ENCODE peak calls at places on chromosomes 13 and 19, in seven cellular contexts. One of them, this sample, is unnamed.

GRCh38 chr13:74026753-74027152 is 107.5 kb downstream of the KLF12 start:
- DNase-seq in neural crest cell: no peak
- DNase-seq in uterus: no peak
- DNase-seq in NCI-H2107: no peak
- DNase-seq in EH: peak; percentile 29
- DNase-seq in thoracic aorta: no peak
- DNase-seq in stimulated activated CD4-positive, alpha-beta T cell treated with anti-CD3 and anti-CD28 coated beads, Interleukin-4, amount 100 ng/mL, for 24 hours: peak; percentile 73
- DNase-seq in this sample: no peak

GRCh38 chr13:76745246-76746200 is 140.7 kb downstream of the KCTD12 start:
- DNase-seq in thoracic aorta: no peak
- DNase-seq in stimulated activated CD4-positive, alpha-beta T cell treated with anti-CD3 and anti-CD28 coated beads, Interleukin-4, amount 100 ng/mL, for 24 hours: no peak
- DNase-seq in NCI-H2107: no peak
- DNase-seq in EH: no peak
- DNase-seq in uterus: no peak
- DNase-seq in neural crest cell: no peak
- DNase-seq in this sample: no peak

GRCh38 chr19:34034318-34034846 is 137.9 kb upstream of the LSM14A start:
- DNase-seq in neural crest cell: no peak
- DNase-seq in stimulated activated CD4-positive, alpha-beta T cell treated with anti-CD3 and anti-CD28 coated beads, Interleukin-4, amount 100 ng/mL, for 24 hours: no peak
- DNase-seq in thoracic aorta: no peak
- DNase-seq in uterus: no peak
- DNase-seq in EH: no peak
- DNase-seq in NCI-H2107: no peak
- DNase-seq in this sample: no peak

GRCh38 chr19:18674616-18675015 is 8.9 kb upstream of the CRTC1 start:
- DNase-seq in thoracic aorta: no peak
- DNase-seq in EH: no peak
- DNase-seq in neural crest cell: no peak
- DNase-seq in stimulated activated CD4-positive, alpha-beta T cell treated with anti-CD3 and anti-CD28 coated beads, Interleukin-4, amount 100 ng/mL, for 24 hours: no peak
- DNase-seq in NCI-H2107: no peak
- DNase-seq in uterus: no peak
- DNase-seq in this sample: peak; percentile 33

GRCh38 chr19:3785464-3785937 is 680 bp downstream of the MATK start:
- DNase-seq in uterus: no peak
- DNase-seq in stimulated activated CD4-positive, alpha-beta T cell treated with anti-CD3 and anti-CD28 coated beads, Interleukin-4, amount 100 ng/mL, for 24 hours: peak; percentile 31
- DNase-seq in thoracic aorta: no peak
- DNase-seq in EH: no peak
- DNase-seq in neural crest cell: no peak
- DNase-seq in NCI-H2107: no peak
- DNase-seq in this sample: no peak

GRCh38 chr13:41137241-41137640 is 4.6 kb upstream of the KBTBD6 start:
- DNase-seq in NCI-H2107: no peak
- DNase-seq in neural crest cell: no peak
- DNase-seq in EH: peak; percentile 30
- DNase-seq in stimulated activated CD4-positive, alpha-beta T cell treated with anti-CD3 and anti-CD28 coated beads, Interleukin-4, amount 100 ng/mL, for 24 hours: no peak
- DNase-seq in uterus: no peak
- DNase-seq in thoracic aorta: no peak
- DNase-seq in this sample: no peak

GRCh38 chr19:3468211-3468610 is 12.1 kb downstream of the SMIM24 start:
- DNase-seq in stimulated activated CD4-positive, alpha-beta T cell treated with anti-CD3 and anti-CD28 coated beads, Interleukin-4, amount 100 ng/mL, for 24 hours: no peak
- DNase-seq in uterus: no peak
- DNase-seq in neural crest cell: no peak
- DNase-seq in EH: no peak
- DNase-seq in NCI-H2107: no peak
- DNase-seq in thoracic aorta: no peak
- DNase-seq in this sample: no peak

GRCh38 chr19:2089727-2090053 is 6.4 kb downstream of the MOB3A start:
- DNase-seq in EH: no peak
- DNase-seq in stimulated activated CD4-positive, alpha-beta T cell treated with anti-CD3 and anti-CD28 coated beads, Interleukin-4, amount 100 ng/mL, for 24 hours: no peak
- DNase-seq in NCI-H2107: no peak
- DNase-seq in neural crest cell: no peak
- DNase-seq in thoracic aorta: no peak
- DNase-seq in uterus: no peak
- DNase-seq in this sample: no peak

GRCh38 chr19:15869109-15869555 is 28.7 kb downstream of the CYP4F2 start:
- DNase-seq in EH: peak; percentile 12
- DNase-seq in thoracic aorta: no peak
- DNase-seq in stimulated activated CD4-positive, alpha-beta T cell treated with anti-CD3 and anti-CD28 coated beads, Interleukin-4, amount 100 ng/mL, for 24 hours: peak; percentile 47
- DNase-seq in NCI-H2107: peak; percentile 20
- DNase-seq in uterus: peak; percentile 19
- DNase-seq in neural crest cell: no peak
- DNase-seq in this sample: peak; percentile 29

GRCh38 chr19:38440592-38440991 is 7.1 kb downstream of the RYR1 start:
- DNase-seq in NCI-H2107: no peak
- DNase-seq in uterus: no peak
- DNase-seq in thoracic aorta: no peak
- DNase-seq in neural crest cell: no peak
- DNase-seq in stimulated activated CD4-positive, alpha-beta T cell treated with anti-CD3 and anti-CD28 coated beads, Interleukin-4, amount 100 ng/mL, for 24 hours: no peak
- DNase-seq in EH: no peak
- DNase-seq in this sample: no peak

GRCh38 chr19:45729774-45730388 is 815 bp downstream of the FBXO46 start:
- DNase-seq in uterus: no peak
- DNase-seq in neural crest cell: no peak
- DNase-seq in NCI-H2107: no peak
- DNase-seq in stimulated activated CD4-positive, alpha-beta T cell treated with anti-CD3 and anti-CD28 coated beads, Interleukin-4, amount 100 ng/mL, for 24 hours: peak; percentile 26
- DNase-seq in EH: peak; percentile 25
- DNase-seq in thoracic aorta: no peak
- DNase-seq in this sample: peak; percentile 11

GRCh38 chr19:18507021-18507726 is 14.7 kb downstream of the ELL start:
- DNase-seq in EH: peak; percentile 46
- DNase-seq in stimulated activated CD4-positive, alpha-beta T cell treated with anti-CD3 and anti-CD28 coated beads, Interleukin-4, amount 100 ng/mL, for 24 hours: peak; percentile 20
- DNase-seq in neural crest cell: no peak
- DNase-seq in thoracic aorta: no peak
- DNase-seq in uterus: no peak
- DNase-seq in NCI-H2107: no peak
- DNase-seq in this sample: no peak

GRCh38 chr13:26810095-26810494 is 49.5 kb upstream of the GPR12 start:
- DNase-seq in thoracic aorta: no peak
- DNase-seq in stimulated activated CD4-positive, alpha-beta T cell treated with anti-CD3 and anti-CD28 coated beads, Interleukin-4, amount 100 ng/mL, for 24 hours: no peak
- DNase-seq in NCI-H2107: no peak
- DNase-seq in uterus: no peak
- DNase-seq in neural crest cell: no peak
- DNase-seq in EH: no peak
- DNase-seq in this sample: no peak

GRCh38 chr19:34193876-34194275 is 21.6 kb downstream of the LSM14A start:
- DNase-seq in uterus: no peak
- DNase-seq in thoracic aorta: no peak
- DNase-seq in NCI-H2107: no peak
- DNase-seq in EH: no peak
- DNase-seq in neural crest cell: no peak
- DNase-seq in stimulated activated CD4-positive, alpha-beta T cell treated with anti-CD3 and anti-CD28 coated beads, Interleukin-4, amount 100 ng/mL, for 24 hours: no peak
- DNase-seq in this sample: no peak

GRCh38 chr13:47908200-47908902 is 92.7 kb downstream of the SUCLA2 start:
- DNase-seq in uterus: no peak
- DNase-seq in NCI-H2107: no peak
- DNase-seq in EH: no peak
- DNase-seq in neural crest cell: no peak
- DNase-seq in stimulated activated CD4-positive, alpha-beta T cell treated with anti-CD3 and anti-CD28 coated beads, Interleukin-4, amount 100 ng/mL, for 24 hours: no peak
- DNase-seq in thoracic aorta: no peak
- DNase-seq in this sample: peak; percentile 77

GRCh38 chr19:50214699-50215543 is 11.5 kb downstream of the MYH14 start:
- DNase-seq in uterus: no peak
- DNase-seq in stimulated activated CD4-positive, alpha-beta T cell treated with anti-CD3 and anti-CD28 coated beads, Interleukin-4, amount 100 ng/mL, for 24 hours: no peak
- DNase-seq in neural crest cell: no peak
- DNase-seq in NCI-H2107: no peak
- DNase-seq in EH: no peak
- DNase-seq in thoracic aorta: no peak
- DNase-seq in this sample: no peak

GRCh38 chr19:12784871-12785430 is 6.3 kb upstream of the JUNB start:
- DNase-seq in EH: no peak
- DNase-seq in neural crest cell: no peak
- DNase-seq in stimulated activated CD4-positive, alpha-beta T cell treated with anti-CD3 and anti-CD28 coated beads, Interleukin-4, amount 100 ng/mL, for 24 hours: peak; percentile 20
- DNase-seq in thoracic aorta: no peak
- DNase-seq in NCI-H2107: no peak
- DNase-seq in uterus: no peak
- DNase-seq in this sample: no peak

GRCh38 chr13:113542751-113543424 is 41.7 kb upstream of the TFDP1 start:
- DNase-seq in uterus: no peak
- DNase-seq in stimulated activated CD4-positive, alpha-beta T cell treated with anti-CD3 and anti-CD28 coated beads, Interleukin-4, amount 100 ng/mL, for 24 hours: no peak
- DNase-seq in NCI-H2107: no peak
- DNase-seq in EH: no peak
- DNase-seq in thoracic aorta: no peak
- DNase-seq in neural crest cell: no peak
- DNase-seq in this sample: no peak

GRCh38 chr13:61045197-61045596 is 370.5 kb downstream of the PCDH20 start:
- DNase-seq in uterus: no peak
- DNase-seq in EH: no peak
- DNase-seq in stimulated activated CD4-positive, alpha-beta T cell treated with anti-CD3 and anti-CD28 coated beads, Interleukin-4, amount 100 ng/mL, for 24 hours: no peak
- DNase-seq in neural crest cell: no peak
- DNase-seq in thoracic aorta: no peak
- DNase-seq in NCI-H2107: no peak
- DNase-seq in this sample: no peak

GRCh38 chr19:38309615-38310278 is 5.7 kb downstream of the C19orf33 start:
- DNase-seq in neural crest cell: no peak
- DNase-seq in stimulated activated CD4-positive, alpha-beta T cell treated with anti-CD3 and anti-CD28 coated beads, Interleukin-4, amount 100 ng/mL, for 24 hours: no peak
- DNase-seq in EH: no peak
- DNase-seq in thoracic aorta: no peak
- DNase-seq in NCI-H2107: no peak
- DNase-seq in uterus: no peak
- DNase-seq in this sample: no peak

GRCh38 chr19:913080-913748 is at the start of gene R3HDM4:
- DNase-seq in thoracic aorta: no peak
- DNase-seq in neural crest cell: peak; percentile 61
- DNase-seq in NCI-H2107: no peak
- DNase-seq in EH: peak; percentile 70
- DNase-seq in stimulated activated CD4-positive, alpha-beta T cell treated with anti-CD3 and anti-CD28 coated beads, Interleukin-4, amount 100 ng/mL, for 24 hours: peak; percentile 82
- DNase-seq in uterus: peak; percentile 70
- DNase-seq in this sample: peak; percentile 30

GRCh38 chr13:107882708-107883560 is 332.4 kb downstream of the LIG4 start:
- DNase-seq in stimulated activated CD4-positive, alpha-beta T cell treated with anti-CD3 and anti-CD28 coated beads, Interleukin-4, amount 100 ng/mL, for 24 hours: no peak
- DNase-seq in neural crest cell: no peak
- DNase-seq in EH: no peak
- DNase-seq in uterus: no peak
- DNase-seq in thoracic aorta: no peak
- DNase-seq in NCI-H2107: no peak
- DNase-seq in this sample: no peak

GRCh38 chr13:39787086-39787487 is 131.6 kb downstream of the COG6 start:
- DNase-seq in uterus: no peak
- DNase-seq in EH: peak; percentile 11
- DNase-seq in stimulated activated CD4-positive, alpha-beta T cell treated with anti-CD3 and anti-CD28 coated beads, Interleukin-4, amount 100 ng/mL, for 24 hours: no peak
- DNase-seq in thoracic aorta: no peak
- DNase-seq in neural crest cell: no peak
- DNase-seq in NCI-H2107: no peak
- DNase-seq in this sample: peak; percentile 61

GRCh38 chr13:99265823-99266426 is 7.7 kb upstream of the GPR18 start:
- DNase-seq in thoracic aorta: no peak
- DNase-seq in NCI-H2107: no peak
- DNase-seq in stimulated activated CD4-positive, alpha-beta T cell treated with anti-CD3 and anti-CD28 coated beads, Interleukin-4, amount 100 ng/mL, for 24 hours: no peak
- DNase-seq in EH: peak; percentile 69
- DNase-seq in neural crest cell: no peak
- DNase-seq in uterus: no peak
- DNase-seq in this sample: peak; percentile 69

This sample was measured in fibroblast of mammary gland.